ENCODE peak calls at places on chromosome 16, in six cellular contexts. N, O, K, V, R and F are unnamed samples.
A peak's percentile ranks its signal among the peaks of the same experiment; 100 is the strongest.

GRCh38 chr16:66930189-66930588 is 4.0 kb downstream of the CIAO2B start:
- DNase-seq in R (peak; percentile 52), O (no peak), K (no peak), V (no peak), N (no peak), F (no peak)

GRCh38 chr16:10752843-10753523 is 9.3 kb downstream of the NUBP1 start:
- DNase-seq in V (no peak), N (peak; percentile 73), K (peak; percentile 32), O (no peak), R (no peak), F (no peak)

GRCh38 chr16:83940630-83941378 is 12.2 kb upstream of the OSGIN1 start:
- DNase-seq in K (no peak), R (no peak), O (no peak), V (no peak), N (no peak), F (no peak)

GRCh38 chr16:68311316-68311620 is 449 bp downstream of the PRMT7 start:
- DNase-seq in N (no peak), V (no peak), R (no peak), K (no peak), O (no peak), F (no peak)

GRCh38 chr16:8828541-8829165 is 31.0 kb downstream of the PMM2 start:
- DNase-seq in R (no peak), K (no peak), O (no peak), V (no peak), N (no peak), F (no peak)

GRCh38 chr16:24668481-24669001 is 60.9 kb upstream of the TNRC6A start:
- DNase-seq in O (no peak), N (no peak), K (no peak), V (no peak), R (no peak), F (no peak)

GRCh38 chr16:83878838-83879237 is 20.1 kb upstream of the MLYCD start:
- DNase-seq in N (peak; percentile 18), K (no peak), R (peak; percentile 59), V (no peak), O (no peak), F (no peak)

GRCh38 chr16:85615014-85615851 is 2.1 kb downstream of the GSE1 start:
- DNase-seq in V (peak; percentile 73), O (peak; percentile 85), R (peak; percentile 66), K (peak; percentile 58), N (peak; percentile 84), F (no peak)

GRCh38 chr16:50323335-50324011 is 45.3 kb downstream of the BRD7 start:
- DNase-seq in K (no peak), O (no peak), R (peak; percentile 69), V (no peak), N (peak; percentile 47), F (no peak)

GRCh38 chr16:83517398-83517797 is 290.4 kb upstream of the HSBP1 start:
- DNase-seq in N (no peak), K (no peak), R (no peak), V (no peak), O (no peak), F (no peak)

GRCh38 chr16:27918755-27919154 is 144.8 kb downstream of the GSG1L start:
- DNase-seq in K (no peak), N (no peak), R (peak; percentile 24), V (no peak), O (no peak), F (no peak)

GRCh38 chr16:85659805-85660511 is 28.8 kb downstream of the GINS2 start:
- DNase-seq in R (peak; percentile 58), O (peak; percentile 70), N (peak; percentile 80), K (peak; percentile 70), V (peak; percentile 76), F (peak; percentile 51)

GRCh38 chr16:47017636-47018035 is 44.2 kb upstream of the DNAJA2 start:
- DNase-seq in K (no peak), O (no peak), N (no peak), R (no peak), V (no peak), F (no peak)

DNA sequence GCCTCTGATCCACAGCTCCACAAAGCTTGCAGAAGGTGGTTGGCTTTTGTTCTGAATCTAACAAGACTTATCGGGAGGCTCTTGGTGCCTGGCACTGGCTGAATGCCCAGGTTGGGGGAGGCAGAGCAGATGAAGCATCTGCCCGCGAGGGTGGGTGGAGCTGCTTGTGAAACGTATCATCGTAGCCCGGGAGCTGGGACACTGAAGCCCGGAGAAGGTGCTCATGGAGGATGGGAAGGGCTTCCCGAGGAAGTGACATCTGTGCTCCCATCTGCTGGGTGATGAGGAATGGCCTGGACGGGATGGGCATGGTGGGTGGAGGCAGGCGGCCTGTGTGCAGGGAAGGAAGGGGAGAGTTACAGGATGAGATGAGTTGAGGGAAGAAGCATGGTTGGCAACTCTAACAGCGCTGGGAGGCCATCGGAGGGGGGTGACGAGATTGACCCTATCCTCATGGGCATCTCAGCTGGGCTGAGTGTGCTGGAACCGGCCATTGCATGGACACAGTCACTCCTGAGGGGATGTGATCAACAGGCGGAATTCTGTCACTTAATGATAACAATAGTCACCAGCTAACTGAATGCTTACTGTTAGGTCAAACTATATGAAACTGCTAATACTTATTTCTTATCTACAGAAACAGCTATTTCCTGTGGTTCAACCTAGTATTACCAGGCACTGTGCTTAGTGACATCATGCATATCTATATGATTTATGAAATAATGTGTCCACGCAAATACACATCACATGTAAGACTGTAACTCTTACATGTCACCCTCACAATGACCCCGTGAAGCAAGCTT is 102.7 kb downstream of the ABCC6 start:
- DNase-seq in K (no peak), O (no peak), V (no peak), R (no peak), N (peak; percentile 24), F (no peak)
- H3K9me3 ChIP-seq in K (no peaks in the 10 kb centered on the region), O (peaks cover 18% of the 10 kb centered on the region), V (peaks cover 5% of the 10 kb centered on the region), R (peaks cover 18% of the 10 kb centered on the region), N (no peaks in the 10 kb centered on the region), F (peaks cover 29% of the 10 kb centered on the region)

GRCh38 chr16:29790183-29790948 is at the start of gene KIF22:
- DNase-seq in N (peak; percentile 99), R (peak; percentile 99), K (peak; percentile 100), O (peak; percentile 98), V (peak; percentile 100), F (peak; percentile 99)
- TF ChIP-seq CTCF in N (peak; percentile 78), R (peak; percentile 60), K (peak; percentile 74), O (peak; percentile 62), V (peak; percentile 67), F (peak; percentile 80)

DNA sequence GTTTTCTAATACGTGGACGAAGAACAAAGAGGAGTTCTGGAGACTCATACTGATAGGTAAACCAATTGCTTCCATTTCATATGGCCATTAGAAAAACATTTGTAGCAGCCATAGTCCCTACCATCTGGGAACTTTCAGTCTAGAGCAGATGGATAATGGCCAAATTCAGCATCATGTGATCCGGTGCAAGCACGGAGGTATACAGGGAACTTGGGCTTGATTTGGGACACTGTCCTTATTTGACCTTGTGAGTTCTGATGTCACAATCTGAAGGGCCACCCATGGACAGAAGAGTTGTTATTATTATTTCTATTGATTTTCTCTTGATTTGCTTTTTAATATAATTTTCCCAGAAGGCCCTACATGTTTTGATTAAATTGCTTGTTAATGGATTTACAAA is 154.6 kb upstream of the ZNF267 start:
- DNase-seq in N (no peak), K (no peak), O (no peak), R (no peak), V (no peak), F (no peak)
- H3K9me3 ChIP-seq in N (no peaks in the 10 kb centered on the region), K (no peaks in the 10 kb centered on the region), O (no peaks in the 10 kb centered on the region), R (peaks cover 26% of the 10 kb centered on the region), V (no peaks in the 10 kb centered on the region), F (no peaks in the 10 kb centered on the region)

GRCh38 chr16:59046335-59046734 is 312.2 kb upstream of the GOT2 start:
- DNase-seq in V (no peak), N (no peak), R (no peak), K (no peak), O (no peak), F (no peak)

GRCh38 chr16:59045496-59045895 is 311.4 kb upstream of the GOT2 start:
- DNase-seq in K (no peak), V (no peak), R (no peak), N (no peak), O (no peak), F (no peak)

GRCh38 chr16:59044616-59045015 is 310.5 kb upstream of the GOT2 start:
- DNase-seq in K (no peak), N (no peak), O (no peak), R (no peak), V (no peak), F (no peak)

GRCh38 chr16:59048876-59049275 is 314.8 kb upstream of the GOT2 start:
- DNase-seq in V (no peak), R (no peak), O (no peak), N (no peak), K (no peak), F (no peak)

DNA sequence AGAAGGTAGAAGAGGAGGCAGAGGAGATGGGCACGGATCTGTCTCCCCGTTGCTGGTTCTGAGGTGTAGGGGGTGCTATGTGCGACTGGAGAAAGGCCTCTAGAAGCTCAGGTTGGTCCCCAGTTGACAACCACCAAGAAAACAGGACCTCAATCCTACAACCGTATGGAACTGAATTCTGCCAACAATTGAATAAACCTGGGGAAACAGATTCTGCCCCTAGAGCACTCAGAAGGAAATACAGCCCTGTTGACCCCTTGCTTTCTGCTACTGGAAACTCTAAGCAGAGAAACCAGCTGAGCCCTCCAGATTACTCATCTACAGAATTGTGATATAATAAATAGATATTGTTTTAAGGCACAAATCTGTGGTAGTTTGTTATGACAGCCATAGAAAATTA is 313.0 kb upstream of the GOT2 start:
- DNase-seq in K (no peak), V (no peak), O (no peak), R (peak; percentile 6), N (no peak), F (no peak)
- TF ChIP-seq CTCF in K (no peak), V (no peak), O (no peak), R (no peak), N (no peak), F (no peak)

DNA sequence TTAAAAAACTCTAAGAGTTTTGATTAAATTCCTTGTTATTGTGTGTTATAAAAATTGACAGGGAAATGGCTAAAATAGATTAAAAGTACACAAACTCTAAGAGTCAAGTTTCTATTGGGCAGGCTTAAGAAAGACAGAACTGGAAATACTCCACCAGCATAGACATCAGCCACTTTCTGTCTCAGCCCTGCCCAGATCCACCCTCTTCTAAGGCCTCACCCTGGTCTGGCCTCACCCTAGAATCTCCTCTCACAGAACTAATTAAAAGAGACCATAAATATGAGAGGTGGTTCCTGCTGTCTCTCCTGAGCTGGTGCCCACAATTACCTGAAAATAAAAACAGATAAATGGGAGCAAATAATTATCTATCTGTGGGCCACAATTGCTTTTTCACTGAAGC is 1951.0 kb downstream of the TP53TG3F start:
- DNase-seq in R (no peak), O (no peak), V (no peak), N (no peak), K (no peak), F (no peak)
- H3K9me3 ChIP-seq in R (no peaks in the 10 kb centered on the region), O (peaks cover 14% of the 10 kb centered on the region), V (no peaks in the 10 kb centered on the region), N (peaks cover 58% of the 10 kb centered on the region), K (no peaks in the 10 kb centered on the region), F (peaks cover 6% of the 10 kb centered on the region)

DNA sequence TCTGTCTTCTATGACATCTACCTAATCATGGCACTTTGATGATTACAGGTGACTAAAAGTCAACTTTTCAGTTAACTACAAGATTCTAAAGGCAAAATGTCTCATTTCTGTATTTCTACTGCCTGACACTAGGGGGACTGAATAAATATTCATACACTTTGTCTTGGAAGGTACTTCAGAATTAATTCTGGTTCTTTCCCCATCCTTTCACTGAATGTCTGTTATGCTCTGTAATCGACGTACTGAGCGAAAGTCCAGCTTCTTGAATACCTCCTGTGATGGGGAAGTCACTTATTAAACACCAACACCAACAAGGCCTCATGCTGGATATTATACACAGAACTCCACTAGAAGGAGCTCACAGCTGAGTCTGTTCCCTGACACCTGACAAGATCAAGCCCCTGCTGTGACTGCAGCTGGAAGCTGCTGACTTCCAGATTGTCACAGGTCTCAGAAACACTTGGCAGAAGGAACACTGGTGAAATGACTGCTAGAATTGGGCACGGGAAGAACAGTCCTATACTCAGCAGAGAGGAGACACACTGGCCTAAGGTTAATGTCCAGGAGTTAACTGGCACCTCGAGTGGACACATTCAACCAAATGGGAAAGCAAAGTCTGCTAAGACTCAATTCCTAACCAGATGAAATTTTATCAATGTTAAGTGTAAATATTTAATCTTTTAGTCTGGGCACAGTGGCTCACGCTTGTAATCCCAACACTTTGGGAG is 31.9 kb downstream of the CMC2 start:
- DNase-seq in O (no peak), K (no peak), R (peak; percentile 20), N (no peak), V (no peak), F (no peak)
- TF ChIP-seq CTCF in O (no peak), K (no peak), R (peak; percentile 48), N (no peak), V (peak; percentile 58), F (no peak)